ENCODE peak calls at places on chromosome 5, in five cellular contexts. G is nephron progenitor cell; S is kidney tubule cell; J is activated CD4-positive, CD25-positive, alpha-beta regulatory T cell; Q is neural crest cell. F is an unnamed sample.

GRCh38 chr5:33850100-33850594 is 41.6 kb downstream of the ADAMTS12 start:
- DNase-seq in J (no peak), Q (no peak), G (no peak), S (peak), F (no peak)

GRCh38 chr5:33817301-33817700 is 74.5 kb downstream of the ADAMTS12 start:
- DNase-seq in Q (no peak), S (peak), J (no peak), G (no peak), F (no peak)

GRCh38 chr5:35618297-35618636 is 604 bp downstream of the SPEF2 start:
- DNase-seq in Q (no peak), G (no peak), S (no peak), J (no peak), F (no peak)

GRCh38 chr5:171542504-171543150 is 123.2 kb downstream of the FGF18 start:
- DNase-seq in G (peak), J (no peak), Q (no peak), S (no peak), F (no peak)

GRCh38 chr5:120091376-120091948 is 372.6 kb upstream of the PRR16 start:
- DNase-seq in S (no peak), Q (no peak), J (no peak), G (no peak), F (no peak)

GRCh38 chr5:151002250-151002649 is 18.1 kb upstream of the GPX3 start:
- DNase-seq in G (no peak), S (peak), Q (no peak), J (no peak), F (no peak)

GRCh38 chr5:163696270-163696887 is 191.0 kb downstream of the MAT2B start:
- DNase-seq in J (no peak), G (peak), S (peak), Q (peak), F (no peak)

GRCh38 chr5:82886911-82887310 is 190.3 kb downstream of the TMEM167A start:
- DNase-seq in G (no peak), J (no peak), S (peak), Q (no peak), F (no peak)

GRCh38 chr5:80741015-80741414 is 86.2 kb upstream of the DHFR start:
- DNase-seq in S (no peak), Q (no peak), G (no peak), J (no peak), F (no peak)

GRCh38 chr5:151130235-151130921 is 27.2 kb downstream of the ANXA6 start:
- DNase-seq in J (no peak), Q (no peak), G (no peak), S (no peak), F (no peak)

GRCh38 chr5:74310386-74310785 is 330.1 kb downstream of the ENC1 start:
- DNase-seq in G (no peak), Q (no peak), S (peak), J (no peak), F (no peak)

GRCh38 chr5:138696501-138696900 is 56.7 kb upstream of the CTNNA1 start:
- DNase-seq in J (no peak), Q (no peak), G (no peak), S (peak), F (no peak)

GRCh38 chr5:54234304-54234938 is 76.0 kb downstream of the ARL15 start:
- DNase-seq in Q (no peak), J (no peak), G (no peak), S (peak), F (no peak)

GRCh38 chr5:10367586-10367985 is 14.1 kb downstream of the MARCHF6 start:
- DNase-seq in S (no peak), J (no peak), Q (no peak), G (no peak), F (no peak)

GRCh38 chr5:177300236-177300880 is 3.2 kb downstream of the RAB24 start:
- DNase-seq in S (peak), J (no peak), G (peak), Q (no peak), F (no peak)

GRCh38 chr5:52783226-52783959 is 4.3 kb upstream of the ITGA1 start:
- DNase-seq in Q (no peak), J (no peak), S (peak), G (no peak), F (no peak)

GRCh38 chr5:116242363-116242762 is 157.5 kb downstream of the COMMD10 start:
- DNase-seq in Q (no peak), S (no peak), G (no peak), J (no peak), F (no peak)

GRCh38 chr5:143896981-143897380 is 85.0 kb downstream of the HMHB1 start:
- DNase-seq in S (peak), G (no peak), J (no peak), Q (no peak), F (no peak)

GRCh38 chr5:91433861-91434260 is 50.7 kb upstream of the ARRDC3 start:
- DNase-seq in S (no peak), Q (no peak), J (no peak), G (no peak), F (no peak)

GRCh38 chr5:135324897-135325650 is 74.0 kb downstream of the MACROH2A1 start:
- DNase-seq in Q (no peak), S (no peak), G (no peak), J (no peak), F (no peak)

F was measured in activated T-helper 1 cell treated with anti-CD3 and anti-CD28 coated beads, Interleukin-2, amount 50 U/mL, for 16 hours.